ENCODE peak calls at places on chromosomes 16 and 17, in seven cellular contexts. One of them, this sample, is unnamed.

GRCh38 chr17:41287050-41287449 is 11.6 kb downstream of the KRTAP9-7 start:
- DNase-seq in K562: no peak
- DNase-seq in HCT116: no peak
- DNase-seq in SK-N-SH: no peak
- DNase-seq in HepG2: peak; percentile 0
- DNase-seq in GM12878: no peak
- DNase-seq in GM23338: no peak
- DNase-seq in this sample: no peak

GRCh38 chr16:373020-373598 is 2.8 kb upstream of the MRPL28 start:
- DNase-seq in GM23338: no peak
- DNase-seq in HCT116: no peak
- DNase-seq in SK-N-SH: no peak
- DNase-seq in GM12878: no peak
- DNase-seq in HepG2: no peak
- DNase-seq in K562: no peak
- DNase-seq in this sample: no peak

GRCh38 chr17:68456529-68457167 is 648 bp downstream of the WIPI1 start:
- DNase-seq in SK-N-SH: peak; percentile 83
- DNase-seq in HepG2: peak; percentile 92
- DNase-seq in HCT116: peak; percentile 72
- DNase-seq in GM12878: no peak
- DNase-seq in K562: no peak
- DNase-seq in GM23338: peak; percentile 93
- DNase-seq in this sample: no peak

GRCh38 chr17:75078097-75079022 is 9.4 kb upstream of the SLC16A5 start:
- DNase-seq in K562: no peak
- DNase-seq in SK-N-SH: no peak
- DNase-seq in GM23338: no peak
- DNase-seq in HepG2: no peak
- DNase-seq in HCT116: peak; percentile 69
- DNase-seq in GM12878: peak; percentile 40
- DNase-seq in this sample: no peak

GRCh38 chr17:50064253-50064991 is 8.5 kb downstream of the ITGA3 start:
- DNase-seq in GM23338: peak; percentile 50
- DNase-seq in SK-N-SH: peak; percentile 64
- DNase-seq in GM12878: no peak
- DNase-seq in HepG2: no peak
- DNase-seq in K562: peak; percentile 33
- DNase-seq in HCT116: peak; percentile 86
- DNase-seq in this sample: no peak

GRCh38 chr16:57112403-57113041 is 20.1 kb downstream of the CPNE2 start:
- DNase-seq in GM12878: no peak
- DNase-seq in SK-N-SH: no peak
- DNase-seq in K562: peak; percentile 43
- DNase-seq in GM23338: no peak
- DNase-seq in HCT116: no peak
- DNase-seq in HepG2: no peak
- DNase-seq in this sample: no peak

GRCh38 chr16:15950167-15950854 is 895 bp downstream of the ABCC1 start:
- DNase-seq in GM12878: no peak
- DNase-seq in K562: peak; percentile 55
- DNase-seq in GM23338: peak; percentile 31
- DNase-seq in HepG2: peak; percentile 40
- DNase-seq in SK-N-SH: peak; percentile 68
- DNase-seq in HCT116: no peak
- DNase-seq in this sample: no peak

GRCh38 chr17:49021095-49021767 is 24.0 kb downstream of the IGF2BP1 start:
- DNase-seq in GM12878: no peak
- DNase-seq in GM23338: peak; percentile 49
- DNase-seq in K562: no peak
- DNase-seq in SK-N-SH: no peak
- DNase-seq in HepG2: peak; percentile 72
- DNase-seq in HCT116: no peak
- DNase-seq in this sample: no peak

GRCh38 chr16:75080205-75081029 is 36.2 kb downstream of the LDHD start:
- DNase-seq in HCT116: no peak
- DNase-seq in GM23338: no peak
- DNase-seq in SK-N-SH: no peak
- DNase-seq in GM12878: no peak
- DNase-seq in K562: no peak
- DNase-seq in HepG2: no peak
- DNase-seq in this sample: no peak

GRCh38 chr17:43341705-43342600 is 56.8 kb upstream of the ARL4D start:
- DNase-seq in HepG2: no peak
- DNase-seq in K562: no peak
- DNase-seq in GM23338: no peak
- DNase-seq in HCT116: no peak
- DNase-seq in SK-N-SH: no peak
- DNase-seq in GM12878: no peak
- DNase-seq in this sample: no peak

GRCh38 chr17:34755981-34756669 is 176.7 kb downstream of the TMEM132E start:
- DNase-seq in SK-N-SH: no peak
- DNase-seq in HCT116: no peak
- DNase-seq in HepG2: no peak
- DNase-seq in GM23338: no peak
- DNase-seq in K562: no peak
- DNase-seq in GM12878: no peak
- DNase-seq in this sample: no peak

GRCh38 chr16:54431041-54431996 is 144.7 kb upstream of the IRX3 start:
- DNase-seq in K562: no peak
- DNase-seq in HepG2: no peak
- DNase-seq in SK-N-SH: no peak
- DNase-seq in GM23338: no peak
- DNase-seq in HCT116: no peak
- DNase-seq in GM12878: no peak
- DNase-seq in this sample: no peak

GRCh38 chr17:39739020-39739884 is 1.5 kb downstream of the GRB7 start:
- DNase-seq in HepG2: peak; percentile 100
- DNase-seq in GM12878: no peak
- DNase-seq in HCT116: peak; percentile 34
- DNase-seq in K562: peak; percentile 54
- DNase-seq in GM23338: peak; percentile 93
- DNase-seq in SK-N-SH: peak; percentile 41
- DNase-seq in this sample: no peak

GRCh38 chr17:36977066-36977465 is 28.3 kb downstream of the AATF start:
- DNase-seq in HepG2: no peak
- DNase-seq in GM23338: no peak
- DNase-seq in SK-N-SH: no peak
- DNase-seq in K562: no peak
- DNase-seq in GM12878: no peak
- DNase-seq in HCT116: no peak
- DNase-seq in this sample: no peak

GRCh38 chr17:36979585-36979941 is 30.8 kb downstream of the AATF start:
- DNase-seq in HepG2: no peak
- DNase-seq in SK-N-SH: no peak
- DNase-seq in GM12878: no peak
- DNase-seq in GM23338: no peak
- DNase-seq in K562: no peak
- DNase-seq in HCT116: no peak
- DNase-seq in this sample: no peak

GRCh38 chr17:36977568-36977967 is 28.8 kb downstream of the AATF start:
- DNase-seq in K562: no peak
- DNase-seq in HepG2: no peak
- DNase-seq in GM23338: no peak
- DNase-seq in HCT116: no peak
- DNase-seq in SK-N-SH: no peak
- DNase-seq in GM12878: no peak
- DNase-seq in this sample: no peak

GRCh38 chr17:36978810-36979584 is 30.2 kb downstream of the AATF start:
- DNase-seq in GM23338: no peak
- DNase-seq in K562: no peak
- DNase-seq in GM12878: no peak
- DNase-seq in SK-N-SH: no peak
- DNase-seq in HepG2: no peak
- DNase-seq in HCT116: no peak
- DNase-seq in this sample: no peak

GRCh38 chr17:36980281-36980761 is 31.6 kb downstream of the AATF start:
- DNase-seq in SK-N-SH: no peak
- DNase-seq in GM23338: peak; percentile 9
- DNase-seq in HCT116: no peak
- DNase-seq in K562: no peak
- DNase-seq in HepG2: no peak
- DNase-seq in GM12878: no peak
- DNase-seq in this sample: no peak
- TF ChIP-seq REST in SK-N-SH: no peak
- TF ChIP-seq REST in GM23338: no peak
- TF ChIP-seq REST in HCT116: no peak
- TF ChIP-seq REST in K562: no peak
- TF ChIP-seq REST in HepG2: no peak
- TF ChIP-seq REST in GM12878: no peak
- TF ChIP-seq REST in this sample: no peak

GRCh38 chr16:85047867-85048455 is 20.4 kb downstream of the KIAA0513 start:
- DNase-seq in HepG2: no peak
- DNase-seq in HCT116: no peak
- DNase-seq in SK-N-SH: no peak
- DNase-seq in K562: peak; percentile 46
- DNase-seq in GM12878: no peak
- DNase-seq in GM23338: no peak
- DNase-seq in this sample: no peak

GRCh38 chr16:85048921-85049562 is 21.4 kb downstream of the KIAA0513 start:
- DNase-seq in K562: no peak
- DNase-seq in GM23338: no peak
- DNase-seq in HepG2: no peak
- DNase-seq in SK-N-SH: no peak
- DNase-seq in GM12878: no peak
- DNase-seq in HCT116: no peak
- DNase-seq in this sample: no peak

GRCh38 chr16:85046472-85046916 is 18.9 kb downstream of the KIAA0513 start:
- DNase-seq in HepG2: no peak
- DNase-seq in HCT116: no peak
- DNase-seq in GM23338: no peak
- DNase-seq in K562: no peak
- DNase-seq in GM12878: no peak
- DNase-seq in SK-N-SH: no peak
- DNase-seq in this sample: no peak

GRCh38 chr16:85045641-85046471 is 18.3 kb downstream of the KIAA0513 start:
- DNase-seq in K562: no peak
- DNase-seq in HepG2: no peak
- DNase-seq in HCT116: no peak
- DNase-seq in GM12878: no peak
- DNase-seq in SK-N-SH: no peak
- DNase-seq in GM23338: no peak
- DNase-seq in this sample: no peak

DNA sequence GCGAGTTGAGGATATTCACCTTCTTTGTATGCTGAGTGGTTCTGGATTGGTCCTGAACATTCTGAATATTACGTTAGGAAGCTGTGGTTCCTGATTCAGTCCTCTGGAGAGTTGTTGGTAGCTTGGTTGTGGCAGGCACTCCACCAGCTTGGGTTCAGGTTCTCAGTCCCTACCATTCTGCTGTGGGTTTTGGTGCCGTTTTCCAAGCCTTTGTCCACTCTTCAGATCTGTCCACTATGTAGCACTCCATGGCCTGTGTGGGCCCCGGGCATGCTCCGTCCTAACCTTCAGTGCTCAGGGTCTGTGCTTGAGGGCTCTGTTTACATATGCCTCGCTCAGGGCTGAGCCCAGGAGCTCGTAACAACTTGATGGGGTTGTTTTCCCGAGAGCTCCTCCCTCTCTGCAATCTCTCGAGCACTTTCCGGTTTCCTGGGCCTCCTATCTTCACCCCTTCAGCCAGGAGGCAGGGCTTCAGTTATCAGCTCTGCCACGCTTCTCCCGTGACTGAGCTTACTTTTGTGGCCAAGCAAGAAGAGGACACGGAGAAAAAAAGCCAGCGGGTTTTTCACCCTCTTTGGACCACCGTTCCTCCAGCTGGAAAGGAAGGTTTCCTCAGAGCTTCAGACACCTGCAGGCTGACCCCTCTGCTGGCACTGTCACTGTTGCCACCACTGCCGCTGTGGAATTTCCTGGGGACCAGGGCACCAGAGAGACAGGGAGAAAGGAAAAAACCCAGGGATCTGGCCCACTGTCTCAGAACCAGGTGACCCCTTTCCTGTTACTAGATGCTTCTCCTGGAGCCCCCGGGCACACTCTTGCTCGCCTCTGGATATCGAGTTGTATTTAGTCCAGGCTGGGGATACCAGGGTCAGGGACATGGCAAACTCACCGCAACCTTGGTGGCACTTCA is 19.6 kb downstream of the KIAA0513 start:
- DNase-seq in K562: peak; percentile 92
- DNase-seq in HepG2: no peak
- DNase-seq in SK-N-SH: no peak
- DNase-seq in GM23338: no peak
- DNase-seq in GM12878: no peak
- DNase-seq in HCT116: no peak
- DNase-seq in this sample: no peak
- TF ChIP-seq POLR2AphosphoS5 in K562: peak; percentile 95
- TF ChIP-seq POLR2AphosphoS5 in HepG2: no peak
- TF ChIP-seq POLR2AphosphoS5 in SK-N-SH: no peak
- TF ChIP-seq POLR2AphosphoS5 in GM23338: no peak
- TF ChIP-seq POLR2AphosphoS5 in GM12878: no peak
- TF ChIP-seq POLR2AphosphoS5 in HCT116: no peak
- TF ChIP-seq POLR2AphosphoS5 in this sample: no peak

DNA sequence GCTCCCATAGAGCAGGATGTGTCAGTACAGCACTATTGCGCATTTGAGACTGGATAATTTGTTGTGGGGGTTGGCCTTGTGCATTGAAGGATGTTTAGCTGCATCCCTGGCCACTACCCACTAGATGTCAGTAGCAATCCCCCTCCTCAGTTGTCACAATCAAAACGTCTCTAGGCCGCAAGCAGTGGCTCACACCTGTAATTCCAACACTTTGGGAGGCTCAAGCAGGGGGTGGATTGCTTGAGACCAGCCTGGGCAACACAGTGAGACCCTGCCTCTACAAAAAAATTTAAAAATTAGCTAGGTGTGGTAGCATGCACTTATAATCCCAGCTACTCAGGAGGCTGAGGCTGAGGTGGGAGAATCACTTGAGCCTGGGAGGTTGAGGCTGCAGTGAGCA is 48.4 kb downstream of the CENPV start:
- DNase-seq in SK-N-SH: peak; percentile 50
- DNase-seq in GM12878: no peak
- DNase-seq in GM23338: peak; percentile 72
- DNase-seq in HepG2: peak; percentile 63
- DNase-seq in K562: no peak
- DNase-seq in HCT116: no peak
- DNase-seq in this sample: no peak
- TF ChIP-seq REST in SK-N-SH: no peak
- TF ChIP-seq REST in GM12878: no peak
- TF ChIP-seq REST in GM23338: no peak
- TF ChIP-seq REST in HepG2: no peak
- TF ChIP-seq REST in K562: no peak
- TF ChIP-seq REST in HCT116: no peak
- TF ChIP-seq REST in this sample: no peak

DNA sequence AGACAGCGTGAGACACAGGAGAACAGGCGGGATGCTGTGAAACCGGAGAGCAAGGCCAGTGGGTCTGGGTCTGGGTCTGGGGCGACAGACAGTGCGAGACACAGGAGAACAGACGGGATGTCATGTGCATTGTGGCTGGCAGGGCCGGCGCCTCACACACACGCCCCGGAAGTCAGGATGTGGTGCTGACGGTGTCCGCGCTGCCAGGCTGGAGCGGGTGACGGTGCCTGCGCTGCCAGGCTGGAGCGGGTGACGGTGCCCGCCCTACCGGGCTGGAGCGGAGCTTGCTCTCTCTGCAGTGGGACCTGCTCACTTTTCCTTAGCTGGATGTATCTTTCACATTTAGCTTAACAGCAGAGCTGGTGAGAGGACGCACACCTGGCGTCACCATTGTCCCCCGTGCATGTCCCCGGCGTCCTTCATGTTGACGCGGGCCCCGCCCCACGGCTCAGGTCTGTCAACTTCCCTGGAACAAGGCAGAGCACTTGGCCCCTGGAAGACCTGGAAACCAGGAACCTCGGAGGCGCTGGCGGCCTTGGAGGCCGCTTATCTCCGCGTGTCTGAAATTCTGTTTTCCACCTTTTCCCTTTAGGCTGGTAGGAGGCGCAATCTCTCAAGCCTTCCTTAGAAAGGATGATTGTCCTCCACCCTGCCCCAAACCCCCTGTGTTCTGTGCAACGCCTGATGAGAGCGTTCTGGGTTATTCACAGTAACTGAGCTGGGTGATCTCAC is 43.1 kb upstream of the ZNF750 start:
- DNase-seq in HepG2: no peak
- DNase-seq in K562: no peak
- DNase-seq in GM12878: no peak
- DNase-seq in GM23338: no peak
- DNase-seq in HCT116: no peak
- DNase-seq in SK-N-SH: no peak
- DNase-seq in this sample: no peak
- TF ChIP-seq POLR2AphosphoS5 in HepG2: no peak
- TF ChIP-seq POLR2AphosphoS5 in K562: no peak
- TF ChIP-seq POLR2AphosphoS5 in GM12878: no peak
- TF ChIP-seq POLR2AphosphoS5 in GM23338: no peak
- TF ChIP-seq POLR2AphosphoS5 in HCT116: no peak
- TF ChIP-seq POLR2AphosphoS5 in SK-N-SH: no peak
- TF ChIP-seq POLR2AphosphoS5 in this sample: no peak

This sample was measured in HL-60.